ENCODE peak calls at places on chromosome 7, in eight cellular contexts. K is neuronal stem cell; J is body of pancreas; W is germinal center; L is HuH-7; Y is CD8-positive, alpha-beta T cell; U is HFF-Myc; N is stimulated activated CD4-positive, alpha-beta T cell treated with anti-CD3 and anti-CD28 coated beads, Interleukin-1b, Interleukin-23, amount 100 ng/mL, for 4 hours. F is an unnamed sample.

GRCh38 chr7:94698275-94698674 is 42.3 kb upstream of the SGCE start:
- DNase-seq in K (no peak), J (no peak), W (no peak), L (no peak), Y (no peak), U (peak), N (no peak), F (no peak)

GRCh38 chr7:117411539-117411938 is 15.8 kb downstream of the ASZ1 start:
- DNase-seq in K (no peak), J (no peak), W (no peak), L (no peak), Y (no peak), U (no peak), N (no peak), F (no peak)

GRCh38 chr7:157404845-157405481 is 68.2 kb downstream of the DNAJB6 start:
- DNase-seq in K (no peak), J (no peak), W (no peak), L (no peak), Y (no peak), U (peak), N (no peak), F (peak)

GRCh38 chr7:156015237-156016020 is 203.2 kb upstream of the SHH start:
- DNase-seq in K (no peak), J (no peak), W (no peak), L (no peak), Y (no peak), U (no peak), N (no peak), F (no peak)

GRCh38 chr7:131557521-131558385 is 1.3 kb upstream of the PODXL start:
- DNase-seq in K (peak), J (peak), W (no peak), L (no peak), Y (no peak), U (no peak), N (no peak), F (peak)

GRCh38 chr7:45212606-45213005 is 55.0 kb downstream of the RAMP3 start:
- DNase-seq in K (no peak), J (no peak), W (no peak), L (no peak), Y (no peak), U (no peak), N (no peak), F (no peak)

GRCh38 chr7:125098377-125098970 is 168.8 kb upstream of the POT1 start:
- DNase-seq in K (no peak), J (no peak), W (no peak), L (no peak), Y (no peak), U (no peak), N (no peak), F (no peak)

GRCh38 chr7:142481548-142481947 is 223.7 kb upstream of the PRSS58 start:
- DNase-seq in K (no peak), J (no peak), W (no peak), L (no peak), Y (no peak), U (no peak), N (no peak), F (no peak)

GRCh38 chr7:149217570-149217969 is 21.9 kb upstream of the ZNF212 start:
- DNase-seq in K (no peak), J (no peak), W (no peak), L (no peak), Y (no peak), U (no peak), N (no peak), F (no peak)

GRCh38 chr7:149228831-149229471 is 10.5 kb upstream of the ZNF212 start:
- DNase-seq in K (no peak), J (no peak), W (no peak), L (no peak), Y (no peak), U (no peak), N (no peak), F (no peak)

GRCh38 chr7:78472519-78472918 is 673.9 kb downstream of the PHTF2 start:
- DNase-seq in K (no peak), J (no peak), W (no peak), L (no peak), Y (no peak), U (peak), N (no peak), F (no peak)

GRCh38 chr7:139563856-139564255 is 40.4 kb downstream of the CLEC2L start:
- DNase-seq in K (no peak), J (no peak), W (no peak), L (no peak), Y (no peak), U (no peak), N (no peak), F (no peak)

GRCh38 chr7:21927693-21928092 is 18.0 kb downstream of the CDCA7L start:
- DNase-seq in K (no peak), J (no peak), W (no peak), L (no peak), Y (no peak), U (no peak), N (no peak), F (no peak)

GRCh38 chr7:158001621-158002320 is 585.9 kb downstream of the PTPRN2 start:
- DNase-seq in K (no peak), J (peak), W (no peak), L (no peak), Y (no peak), U (no peak), N (no peak), F (no peak)

GRCh38 chr7:3425087-3425486 is 124.0 kb downstream of the SDK1 start:
- DNase-seq in K (no peak), J (no peak), W (no peak), L (no peak), Y (no peak), U (no peak), N (no peak), F (no peak)

GRCh38 chr7:1721047-1721687 is 51.1 kb downstream of the ELFN1 start:
- DNase-seq in K (no peak), J (no peak), W (no peak), L (no peak), Y (no peak), U (no peak), N (no peak), F (no peak)